ENCODE peak calls at places on chromosome 7, in four cellular contexts. One of them, this sample, is unnamed.

GRCh38 chr7:542935-543789 is 23.5 kb upstream of the PDGFA start:
- DNase-seq in GM12891: no peak
- DNase-seq in HepG2: peak
- DNase-seq in K562: no peak
- DNase-seq in this sample: no peak

GRCh38 chr7:136956671-136957070 is 88.2 kb downstream of the CHRM2 start:
- DNase-seq in GM12891: no peak
- DNase-seq in HepG2: no peak
- DNase-seq in K562: no peak
- DNase-seq in this sample: no peak

GRCh38 chr7:4099651-4100050 is 582.4 kb upstream of the FOXK1 start:
- DNase-seq in GM12891: no peak
- DNase-seq in HepG2: no peak
- DNase-seq in K562: no peak
- DNase-seq in this sample: no peak

GRCh38 chr7:90345548-90346319 is 782 bp upstream of the GTPBP10 start:
- DNase-seq in GM12891: no peak
- DNase-seq in HepG2: peak
- DNase-seq in K562: peak
- DNase-seq in this sample: no peak

GRCh38 chr7:152344253-152344652 is 91.5 kb downstream of the KMT2C start:
- DNase-seq in GM12891: no peak
- DNase-seq in HepG2: no peak
- DNase-seq in K562: no peak
- DNase-seq in this sample: no peak

GRCh38 chr7:131596785-131597184 is 40.4 kb upstream of the PODXL start:
- DNase-seq in GM12891: no peak
- DNase-seq in HepG2: no peak
- DNase-seq in K562: no peak
- DNase-seq in this sample: no peak

GRCh38 chr7:80060218-80060806 is 74.3 kb upstream of the GNAI1 start:
- DNase-seq in GM12891: no peak
- DNase-seq in HepG2: peak
- DNase-seq in K562: peak
- DNase-seq in this sample: no peak

GRCh38 chr7:77335581-77335980 is 80.6 kb downstream of the GSAP start:
- DNase-seq in GM12891: no peak
- DNase-seq in HepG2: no peak
- DNase-seq in K562: no peak
- DNase-seq in this sample: no peak

GRCh38 chr7:39656415-39656814 is 33.0 kb downstream of the RALA start:
- DNase-seq in GM12891: no peak
- DNase-seq in HepG2: no peak
- DNase-seq in K562: no peak
- DNase-seq in this sample: no peak

GRCh38 chr7:66211429-66211828 is 6.3 kb downstream of the TPST1 start:
- DNase-seq in GM12891: no peak
- DNase-seq in HepG2: no peak
- DNase-seq in K562: no peak
- DNase-seq in this sample: no peak

GRCh38 chr7:107728276-107728675 is 15.7 kb upstream of the CBLL1 start:
- DNase-seq in GM12891: no peak
- DNase-seq in HepG2: no peak
- DNase-seq in K562: no peak
- DNase-seq in this sample: no peak

GRCh38 chr7:77991656-77992055 is 193.1 kb downstream of the PHTF2 start:
- DNase-seq in GM12891: no peak
- DNase-seq in HepG2: no peak
- DNase-seq in K562: no peak
- DNase-seq in this sample: no peak

GRCh38 chr7:15143121-15143520 is 240.6 kb upstream of the DGKB start:
- DNase-seq in GM12891: no peak
- DNase-seq in HepG2: no peak
- DNase-seq in K562: no peak
- DNase-seq in this sample: no peak

GRCh38 chr7:26681819-26682418 is 182.5 kb downstream of the SKAP2 start:
- DNase-seq in GM12891: no peak
- DNase-seq in HepG2: no peak
- DNase-seq in K562: peak
- DNase-seq in this sample: no peak

GRCh38 chr7:129925416-129926002 is 27.3 kb downstream of the UBE2H start:
- DNase-seq in GM12891: no peak
- DNase-seq in HepG2: no peak
- DNase-seq in K562: no peak
- DNase-seq in this sample: no peak

GRCh38 chr7:85095816-85096215 is 91.0 kb downstream of the SEMA3D start:
- DNase-seq in GM12891: no peak
- DNase-seq in HepG2: no peak
- DNase-seq in K562: no peak
- DNase-seq in this sample: no peak

GRCh38 chr7:30249316-30249715 is 35.1 kb upstream of the ZNRF2 start:
- DNase-seq in GM12891: no peak
- DNase-seq in HepG2: no peak
- DNase-seq in K562: no peak
- DNase-seq in this sample: no peak

GRCh38 chr7:52355059-52355458 is 680.4 kb upstream of the POM121L12 start:
- DNase-seq in GM12891: no peak
- DNase-seq in HepG2: no peak
- DNase-seq in K562: no peak
- DNase-seq in this sample: no peak

GRCh38 chr7:6096581-6096980 is 65.4 kb downstream of the ANKRD61 start:
- DNase-seq in GM12891: no peak
- DNase-seq in HepG2: no peak
- DNase-seq in K562: no peak
- DNase-seq in this sample: no peak

GRCh38 chr7:70694909-70695803 is 436.8 kb upstream of the GALNT17 start:
- DNase-seq in GM12891: peak
- DNase-seq in HepG2: no peak
- DNase-seq in K562: no peak
- DNase-seq in this sample: no peak

GRCh38 chr7:1361756-1362125 is 97.5 kb downstream of the MICALL2 start:
- DNase-seq in GM12891: no peak
- DNase-seq in HepG2: no peak
- DNase-seq in K562: no peak
- DNase-seq in this sample: no peak

GRCh38 chr7:3461923-3462322 is 160.9 kb downstream of the SDK1 start:
- DNase-seq in GM12891: no peak
- DNase-seq in HepG2: no peak
- DNase-seq in K562: no peak
- DNase-seq in this sample: no peak

GRCh38 chr7:17239683-17240521 is 58.5 kb upstream of the AHR start:
- DNase-seq in GM12891: no peak
- DNase-seq in HepG2: peak
- DNase-seq in K562: no peak
- DNase-seq in this sample: no peak

GRCh38 chr7:151665363-151665762 is 145.7 kb upstream of the RHEB start:
- DNase-seq in GM12891: no peak
- DNase-seq in HepG2: no peak
- DNase-seq in K562: no peak
- DNase-seq in this sample: no peak

GRCh38 chr7:12661581-12661980 is 25.9 kb upstream of the ARL4A start:
- DNase-seq in GM12891: no peak
- DNase-seq in HepG2: no peak
- DNase-seq in K562: no peak
- DNase-seq in this sample: no peak

GRCh38 chr7:137592232-137592896 is 248.8 kb upstream of the PTN start:
- DNase-seq in GM12891: peak
- DNase-seq in HepG2: peak
- DNase-seq in K562: peak
- DNase-seq in this sample: no peak

GRCh38 chr7:108030536-108030935 is 27.6 kb upstream of the LAMB1 start:
- DNase-seq in GM12891: no peak
- DNase-seq in HepG2: no peak
- DNase-seq in K562: no peak
- DNase-seq in this sample: no peak

GRCh38 chr7:81111781-81112540 is 193.1 kb upstream of the SEMA3C start:
- DNase-seq in GM12891: no peak
- DNase-seq in HepG2: no peak
- DNase-seq in K562: no peak
- DNase-seq in this sample: no peak

GRCh38 chr7:50359995-50360925 is 55.7 kb downstream of the IKZF1 start:
- DNase-seq in GM12891: no peak
- DNase-seq in HepG2: no peak
- DNase-seq in K562: peak
- DNase-seq in this sample: no peak

GRCh38 chr7:141697211-141697871 is 4.6 kb downstream of the DENND11 start:
- DNase-seq in GM12891: no peak
- DNase-seq in HepG2: no peak
- DNase-seq in K562: no peak
- DNase-seq in this sample: no peak

GRCh38 chr7:36032362-36032818 is 120.7 kb upstream of the EEPD1 start:
- DNase-seq in GM12891: no peak
- DNase-seq in HepG2: no peak
- DNase-seq in K562: no peak
- DNase-seq in this sample: no peak

GRCh38 chr7:29209745-29210144 is 15.2 kb downstream of the CHN2 start:
- DNase-seq in GM12891: no peak
- DNase-seq in HepG2: no peak
- DNase-seq in K562: no peak
- DNase-seq in this sample: no peak

GRCh38 chr7:151018421-151019129 is 5.7 kb downstream of the ATG9B start:
- DNase-seq in GM12891: no peak
- DNase-seq in HepG2: no peak
- DNase-seq in K562: no peak
- DNase-seq in this sample: no peak

GRCh38 chr7:107691713-107692112 is 31.1 kb downstream of the SLC26A4 start:
- DNase-seq in GM12891: no peak
- DNase-seq in HepG2: no peak
- DNase-seq in K562: no peak
- DNase-seq in this sample: no peak

GRCh38 chr7:90879924-90880323 is 283.8 kb downstream of the CDK14 start:
- DNase-seq in GM12891: no peak
- DNase-seq in HepG2: no peak
- DNase-seq in K562: no peak
- DNase-seq in this sample: no peak

GRCh38 chr7:28956608-28957063 is 1.5 kb downstream of the TRIL start:
- DNase-seq in GM12891: peak
- DNase-seq in HepG2: peak
- DNase-seq in K562: no peak
- DNase-seq in this sample: peak

DNA sequence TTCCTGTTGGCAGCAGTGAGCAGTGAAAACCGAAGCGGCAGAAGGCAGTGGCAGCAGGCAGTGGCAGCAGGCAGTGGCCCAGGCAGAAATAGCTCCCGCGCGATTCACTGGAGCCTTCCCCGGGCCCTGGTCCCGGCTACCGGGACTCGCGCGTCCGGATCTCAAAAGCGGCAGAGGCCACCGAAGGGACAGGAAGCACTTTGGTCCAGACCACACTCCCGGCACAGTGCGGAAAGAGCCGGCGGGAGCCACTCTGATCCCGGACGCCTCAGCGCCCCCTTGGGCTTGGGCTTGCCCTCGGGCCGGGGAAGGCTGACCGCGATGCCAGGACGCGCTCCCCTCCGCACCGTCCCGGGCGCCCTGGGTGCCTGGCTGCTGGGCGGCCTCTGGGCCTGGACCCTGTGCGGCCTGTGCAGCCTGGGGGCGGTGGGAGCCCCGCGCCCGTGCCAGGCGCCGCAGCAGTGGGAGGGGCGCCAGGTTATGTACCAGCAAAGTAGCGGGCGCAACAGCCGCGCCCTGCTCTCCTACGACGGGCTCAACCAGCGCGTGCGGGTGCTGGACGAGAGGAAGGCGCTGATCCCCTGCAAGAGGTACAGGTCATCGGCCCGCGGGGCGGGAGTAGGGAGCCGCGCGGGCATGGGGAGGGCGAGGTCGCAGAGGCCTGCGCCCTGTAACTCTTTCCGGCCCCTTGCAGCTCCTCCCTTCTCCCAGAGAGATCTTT is at the start of gene EPDR1:
- DNase-seq in GM12891: no peak
- DNase-seq in HepG2: peak
- DNase-seq in K562: no peak
- DNase-seq in this sample: no peak
- TF ChIP-seq POLR2A in GM12891: no peak
- TF ChIP-seq POLR2A in HepG2: peak
- TF ChIP-seq POLR2A in K562: no peak
- TF ChIP-seq POLR2A in this sample: no peak

GRCh38 chr7:143901360-143901709 is 641 bp downstream of the TCAF1 start:
- DNase-seq in GM12891: no peak
- DNase-seq in HepG2: peak
- DNase-seq in K562: no peak
- DNase-seq in this sample: no peak
- TF ChIP-seq TAF1 in GM12891: no peak
- TF ChIP-seq TAF1 in HepG2: no peak
- TF ChIP-seq TAF1 in K562: no peak
- TF ChIP-seq TAF1 in this sample: no peak

DNA sequence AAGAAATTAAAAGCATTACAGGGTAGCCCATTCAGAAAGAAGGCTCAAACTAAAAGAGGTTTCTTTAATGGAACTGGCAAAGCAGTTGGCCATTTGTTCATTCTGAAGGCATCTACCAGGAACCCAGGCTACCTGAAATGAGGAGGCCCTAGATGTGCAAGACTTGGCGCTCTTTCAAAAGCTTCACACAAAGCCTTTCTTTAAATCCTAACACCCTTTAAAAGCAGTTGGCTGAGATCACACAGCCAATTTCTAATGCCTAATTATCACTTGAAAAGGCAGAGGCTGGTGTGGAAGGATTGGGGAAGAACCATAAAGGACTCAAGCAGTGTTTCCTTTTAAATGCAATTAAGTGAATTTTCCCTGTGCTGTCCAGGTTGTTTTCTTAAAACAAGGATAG is 23.2 kb downstream of the PPP1R17 start:
- DNase-seq in GM12891: no peak
- DNase-seq in HepG2: no peak
- DNase-seq in K562: no peak
- DNase-seq in this sample: no peak
- TF ChIP-seq POLR2AphosphoS5 in GM12891: no peak
- TF ChIP-seq POLR2AphosphoS5 in HepG2: no peak
- TF ChIP-seq POLR2AphosphoS5 in K562: no peak
- TF ChIP-seq POLR2AphosphoS5 in this sample: no peak

DNA sequence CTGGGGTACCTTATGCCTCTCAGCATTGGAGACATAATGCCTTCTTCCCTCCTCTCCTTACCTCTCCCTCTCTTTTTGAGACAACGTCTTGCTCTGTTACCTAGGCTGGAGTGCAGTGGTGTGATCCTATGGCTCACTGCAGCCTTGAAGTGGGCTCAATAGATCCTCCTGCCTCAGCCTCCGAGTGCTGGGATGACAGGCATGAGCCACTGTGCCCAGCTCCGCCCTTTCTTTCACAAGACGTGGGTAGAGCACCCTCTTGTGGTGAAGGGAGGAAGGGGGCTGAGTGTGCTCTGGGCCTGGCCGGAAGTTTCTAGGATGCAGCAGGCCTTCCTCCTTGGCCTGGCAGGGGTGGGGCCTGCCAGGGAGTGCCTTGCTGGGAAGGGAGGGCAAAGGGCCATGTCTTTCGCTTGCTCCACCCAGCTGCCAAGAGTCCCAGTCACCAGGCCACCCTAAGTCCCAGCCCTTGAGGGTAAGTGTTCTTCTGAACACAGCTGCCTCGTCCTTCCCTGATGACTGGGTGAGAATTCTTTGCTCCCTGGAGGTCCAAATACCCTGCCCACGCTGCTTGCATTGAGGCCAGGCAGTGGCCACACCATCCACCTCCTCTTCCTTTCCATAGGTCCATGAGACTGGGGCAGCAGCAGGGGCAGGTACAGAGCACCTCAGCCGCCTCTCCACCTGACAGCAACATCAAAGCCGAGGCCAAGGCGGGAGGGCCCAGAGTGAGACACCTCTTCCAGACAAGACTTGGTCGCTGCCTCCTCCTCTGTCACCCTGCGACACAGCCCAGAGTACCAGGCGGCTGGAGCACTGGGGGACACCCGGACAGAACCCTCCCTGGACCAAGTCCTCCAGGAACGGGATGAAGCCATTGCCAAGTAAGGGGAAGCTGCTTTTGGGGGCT is 3.7 kb downstream of the ABHD11 start:
- DNase-seq in GM12891: peak
- DNase-seq in HepG2: peak
- DNase-seq in K562: peak
- DNase-seq in this sample: peak
- TF ChIP-seq POLR2A in GM12891: no peak
- TF ChIP-seq POLR2A in HepG2: no peak
- TF ChIP-seq POLR2A in K562: peak
- TF ChIP-seq POLR2A in this sample: peak

This sample was measured in GM12892.